ENCODE peak calls at places on chromosomes 2 and 18, in ten cellular contexts. O is AG10803; R is ACHN; Z is BE2C; E is neural crest cell; U is epithelial cell of proximal tubule; C is anterior cingulate cortex; K is HFFc6; Q is EH; G is CD8-positive, alpha-beta memory T cell. H is an unnamed sample.

GRCh38 chr2:163157411-163157810 is 318.8 kb upstream of the KCNH7 start:
- DNase-seq in O (peak), R (no peak), Z (no peak), E (no peak), U (no peak), C (no peak), K (peak), Q (peak), G (no peak), H (no peak)

GRCh38 chr2:180679693-180680092 is 300.7 kb upstream of the UBE2E3 start:
- DNase-seq in O (no peak), R (no peak), Z (no peak), E (no peak), U (no peak), C (no peak), K (no peak), Q (no peak), G (no peak), H (no peak)

GRCh38 chr18:67916142-67916541 is 399.6 kb upstream of the DSEL start:
- DNase-seq in O (no peak), R (no peak), Z (peak), E (no peak), U (no peak), C (no peak), K (no peak), Q (peak), G (no peak), H (no peak)

GRCh38 chr2:172513524-172513900 is 42.4 kb upstream of the PDK1 start:
- DNase-seq in O (no peak), R (no peak), Z (no peak), E (no peak), U (no peak), C (no peak), K (no peak), Q (no peak), G (no peak), H (no peak)

GRCh38 chr2:8487461-8487932 is 194.4 kb upstream of the ID2 start:
- DNase-seq in O (no peak), R (no peak), Z (no peak), E (no peak), U (no peak), C (peak), K (no peak), Q (no peak), G (no peak), H (no peak)

GRCh38 chr2:146602383-146602782 is 1242.4 kb upstream of the ACVR2A start:
- DNase-seq in O (peak), R (peak), Z (no peak), E (no peak), U (no peak), C (no peak), K (peak), Q (peak), G (no peak), H (no peak)

GRCh38 chr18:77114564-77115391 is 17.8 kb downstream of the MBP start:
- DNase-seq in O (peak), R (peak), Z (no peak), E (no peak), U (peak), C (peak), K (peak), Q (peak), G (no peak), H (peak)

GRCh38 chr2:47218899-47219525 is 63.9 kb upstream of the STPG4 start:
- DNase-seq in O (no peak), R (no peak), Z (no peak), E (no peak), U (no peak), C (no peak), K (no peak), Q (peak), G (no peak), H (no peak)

GRCh38 chr2:55782528-55783173 is 89.0 kb upstream of the PNPT1 start:
- DNase-seq in O (no peak), R (peak), Z (no peak), E (no peak), U (no peak), C (no peak), K (no peak), Q (no peak), G (no peak), H (no peak)

GRCh38 chr2:6791682-6792081 is 74.0 kb downstream of the CMPK2 start:
- DNase-seq in O (no peak), R (no peak), Z (peak), E (no peak), U (no peak), C (no peak), K (no peak), Q (peak), G (no peak), H (no peak)

GRCh38 chr2:46323671-46324207 is 26.5 kb downstream of the EPAS1 start:
- DNase-seq in O (no peak), R (no peak), Z (no peak), E (no peak), U (no peak), C (no peak), K (no peak), Q (no peak), G (no peak), H (no peak)

GRCh38 chr18:7876354-7876753 is 309.2 kb downstream of the PTPRM start:
- DNase-seq in O (no peak), R (peak), Z (no peak), E (no peak), U (no peak), C (no peak), K (no peak), Q (no peak), G (no peak), H (no peak)

GRCh38 chr2:46377287-46377605 is 80.0 kb downstream of the EPAS1 start:
- DNase-seq in O (no peak), R (no peak), Z (no peak), E (no peak), U (no peak), C (peak), K (no peak), Q (no peak), G (no peak), H (no peak)

GRCh38 chr2:26809876-26810577 is 24.2 kb downstream of the CENPA start:
- DNase-seq in O (no peak), R (no peak), Z (no peak), E (no peak), U (no peak), C (no peak), K (no peak), Q (no peak), G (no peak), H (no peak)

GRCh38 chr2:40168032-40168431 is 283.9 kb downstream of the SLC8A1 start:
- DNase-seq in O (no peak), R (no peak), Z (no peak), E (no peak), U (no peak), C (no peak), K (no peak), Q (no peak), G (no peak), H (no peak)

GRCh38 chr2:71282493-71282892 is 49.1 kb upstream of the ZNF638 start:
- DNase-seq in O (no peak), R (peak), Z (no peak), E (no peak), U (no peak), C (no peak), K (peak), Q (peak), G (no peak), H (no peak)

GRCh38 chr2:7703523-7704144 is 786.4 kb downstream of the RNF144A start:
- DNase-seq in O (no peak), R (no peak), Z (no peak), E (no peak), U (no peak), C (no peak), K (no peak), Q (no peak), G (no peak), H (no peak)

GRCh38 chr2:26477126-26477910 is 606 bp downstream of the OTOF start:
- DNase-seq in O (no peak), R (no peak), Z (no peak), E (no peak), U (no peak), C (no peak), K (no peak), Q (no peak), G (no peak), H (no peak)

GRCh38 chr18:52190630-52191029 is 149.4 kb upstream of the DCC start:
- DNase-seq in O (no peak), R (no peak), Z (no peak), E (no peak), U (no peak), C (no peak), K (no peak), Q (no peak), G (no peak), H (no peak)

GRCh38 chr2:75464348-75464946 is 96.3 kb downstream of the EVA1A start:
- DNase-seq in O (peak), R (peak), Z (no peak), E (no peak), U (no peak), C (no peak), K (peak), Q (peak), G (no peak), H (no peak)

GRCh38 chr2:114724513-114724912 is 282.1 kb downstream of the DPP10 start:
- DNase-seq in O (no peak), R (no peak), Z (no peak), E (no peak), U (no peak), C (no peak), K (no peak), Q (no peak), G (no peak), H (no peak)

GRCh38 chr2:240856151-240856980 is 12.3 kb upstream of the AGXT start:
- DNase-seq in O (no peak), R (no peak), Z (peak), E (no peak), U (no peak), C (no peak), K (no peak), Q (no peak), G (no peak), H (no peak)

GRCh38 chr2:136116111-136116812 is 1.7 kb downstream of the CXCR4 start:
- DNase-seq in O (no peak), R (peak), Z (no peak), E (peak), U (no peak), C (no peak), K (no peak), Q (no peak), G (peak), H (peak)

GRCh38 chr2:169331461-169331860 is 30.9 kb downstream of the LRP2 start:
- DNase-seq in O (no peak), R (no peak), Z (no peak), E (no peak), U (no peak), C (no peak), K (no peak), Q (no peak), G (no peak), H (no peak)

GRCh38 chr18:79809482-79810192 is 11.9 kb downstream of the KCNG2 start:
- DNase-seq in O (no peak), R (no peak), Z (no peak), E (no peak), U (no peak), C (no peak), K (no peak), Q (no peak), G (no peak), H (no peak)

GRCh38 chr18:36828157-36828629 is 609 bp downstream of the TPGS2 start:
- DNase-seq in O (peak), R (peak), Z (no peak), E (peak), U (no peak), C (no peak), K (peak), Q (peak), G (no peak), H (no peak)

GRCh38 chr2:168614291-168615018 is 158.4 kb downstream of the CERS6 start:
- DNase-seq in O (no peak), R (no peak), Z (peak), E (no peak), U (no peak), C (no peak), K (no peak), Q (peak), G (no peak), H (no peak)

GRCh38 chr2:217086038-217086522 is 226.2 kb upstream of the TNP1 start:
- DNase-seq in O (peak), R (peak), Z (no peak), E (no peak), U (no peak), C (no peak), K (peak), Q (peak), G (no peak), H (no peak)

GRCh38 chr2:240921319-240922233 is 15.4 kb downstream of the CROCC2 start:
- DNase-seq in O (peak), R (peak), Z (peak), E (no peak), U (no peak), C (peak), K (peak), Q (peak), G (no peak), H (peak)

GRCh38 chr18:11857177-11857887 is 6.1 kb downstream of the CHMP1B start:
- DNase-seq in O (peak), R (peak), Z (no peak), E (no peak), U (peak), C (no peak), K (peak), Q (peak), G (no peak), H (peak)

GRCh38 chr2:85246348-85246747 is 81.4 kb downstream of the TGOLN2 start:
- DNase-seq in O (peak), R (no peak), Z (no peak), E (no peak), U (no peak), C (no peak), K (no peak), Q (peak), G (no peak), H (no peak)

GRCh38 chr2:141393214-141393545 is 737.6 kb downstream of the LRP1B start:
- DNase-seq in O (peak), R (no peak), Z (no peak), E (no peak), U (no peak), C (no peak), K (peak), Q (peak), G (no peak), H (no peak)

GRCh38 chr2:207482630-207483029 is 47.1 kb upstream of the CREB1 start:
- DNase-seq in O (no peak), R (no peak), Z (no peak), E (no peak), U (no peak), C (no peak), K (peak), Q (peak), G (no peak), H (no peak)

H was measured in left ventricle myocardium superior.